ENCODE peak calls at places on chromosomes 16 and 17, in ten cellular contexts. F is GM23338, M is HCT116, O is GM12878, D is stomach, Z is K562, R is transverse colon, P is spleen, A is prostate gland, E is Panc1. I is an unnamed sample.

GRCh38 chr17:80870401-80870800 is 121.2 kb upstream of the CHMP6 start:
- DNase-seq in D (no peak), A (no peak), O (no peak), P (peak; percentile 40), M (no peak), R (no peak), F (no peak), Z (no peak), E (no peak), I (peak; percentile 24)

GRCh38 chr17:31392002-31392855 is 754 bp downstream of the RAB11FIP4 start:
- DNase-seq in P (peak; percentile 68), O (no peak), R (no peak), Z (no peak), M (no peak), F (peak; percentile 28), E (no peak), A (no peak), D (peak; percentile 20), I (no peak)

GRCh38 chr17:385195-385835 is 32.7 kb upstream of the RPH3AL start:
- DNase-seq in D (peak; percentile 48), P (peak; percentile 83), A (no peak), O (no peak), F (peak; percentile 66), R (peak; percentile 42), E (no peak), Z (peak; percentile 64), M (no peak), I (peak; percentile 83)

GRCh38 chr16:10971560-10971961 is 27.2 kb downstream of the CLEC16A start:
- DNase-seq in E (peak; percentile 41), O (no peak), F (peak; percentile 91), P (no peak), R (peak; percentile 31), M (peak; percentile 47), Z (peak; percentile 40), D (no peak), A (peak; percentile 75), I (peak; percentile 76)

GRCh38 chr17:41654134-41654907 is 29.9 kb upstream of the KRT17 start:
- DNase-seq in E (no peak), M (peak; percentile 69), O (no peak), D (peak; percentile 94), Z (no peak), R (peak; percentile 95), F (peak; percentile 45), A (peak; percentile 95), P (peak; percentile 64), I (no peak)

GRCh38 chr17:40373324-40373723 is 8.8 kb upstream of the GJD3 start:
- DNase-seq in E (no peak), R (no peak), F (no peak), M (no peak), P (no peak), D (no peak), Z (no peak), O (no peak), A (no peak), I (no peak)

GRCh38 chr16:8048433-8048832 is 541.9 kb downstream of the TMEM114 start:
- DNase-seq in A (no peak), D (no peak), P (no peak), O (no peak), M (no peak), R (no peak), E (no peak), Z (no peak), F (no peak), I (no peak)

GRCh38 chr16:17983114-17983513 is 353.4 kb downstream of the NPIPA8 start:
- DNase-seq in F (no peak), Z (no peak), O (no peak), A (no peak), D (no peak), M (no peak), E (no peak), P (no peak), R (no peak), I (no peak)

GRCh38 chr17:44221072-44221861 is 1.8 kb upstream of the UBTF start:
- DNase-seq in E (no peak), A (peak; percentile 67), R (peak; percentile 79), D (peak; percentile 82), O (no peak), P (peak; percentile 93), F (peak; percentile 90), Z (peak; percentile 67), M (no peak), I (peak; percentile 90)

GRCh38 chr17:45248132-45248936 is 13.6 kb downstream of the SPATA32 start:
- DNase-seq in Z (peak; percentile 84), D (peak; percentile 76), E (no peak), R (peak; percentile 83), M (no peak), A (peak; percentile 51), F (peak; percentile 85), O (no peak), P (peak; percentile 96), I (no peak)
- H3K27ac ChIP-seq in Z (peak overlapping the region; percentile 78), D (peak overlapping the region; percentile 85), E (peak overlapping the region; percentile 84), R (peak overlapping the region; percentile 90), M (peak overlapping the region; percentile 94), A (peak overlapping the region; percentile 92), F (peak overlapping the region; percentile 94), O (peak overlapping the region; percentile 98), P (peak overlapping the region; percentile 87), I (peak overlapping the region; percentile 50)

GRCh38 chr17:9174779-9175574 is 153.7 kb downstream of the NTN1 start:
- DNase-seq in R (no peak), Z (no peak), P (no peak), F (no peak), A (no peak), M (no peak), D (peak; percentile 56), O (no peak), E (no peak), I (no peak)
- H3K4me1 ChIP-seq in R (no peaks in the 10 kb centered on the region), Z (no peaks in the 10 kb centered on the region), P (no peaks in the 10 kb centered on the region), F (peaks cover 14% of the 10 kb centered on the region), A (no peaks in the 10 kb centered on the region), M (no peaks in the 10 kb centered on the region), D (peaks cover 12% of the 10 kb centered on the region), O (no peaks in the 10 kb centered on the region), E (no peaks in the 10 kb centered on the region), I (peaks cover 13% of the 10 kb centered on the region)

DNA sequence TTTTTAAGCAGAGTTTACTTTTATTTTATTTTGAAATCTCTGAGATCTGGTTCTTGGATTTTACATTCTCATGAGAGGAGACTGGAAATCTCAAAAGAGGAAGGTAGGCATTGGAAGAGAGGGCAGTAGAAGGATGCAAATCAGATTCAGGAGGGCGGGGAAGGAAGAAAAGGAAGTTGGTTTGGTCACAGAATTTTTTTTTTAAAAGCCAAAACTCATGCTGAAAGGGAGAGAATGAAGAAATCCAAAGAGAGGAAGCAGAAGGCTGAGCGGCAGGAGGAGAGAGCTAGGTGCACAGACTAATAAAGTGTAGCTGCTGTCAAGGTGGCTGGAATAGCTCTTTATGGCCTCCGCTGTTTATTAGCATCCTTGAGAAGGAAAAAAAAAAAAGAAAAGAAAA is 194.4 kb downstream of the ZFHX3 start:
- DNase-seq in R (no peak), F (no peak), O (no peak), D (no peak), P (no peak), Z (no peak), M (no peak), E (no peak), A (no peak), I (no peak)
- TF ChIP-seq POLR2AphosphoS5 in R (no peak), F (no peak), O (no peak), D (no peak), P (no peak), Z (no peak), M (no peak), E (no peak), A (no peak), I (no peak)

GRCh38 chr16:68490829-68491575 is 42.7 kb upstream of the SMPD3 start:
- DNase-seq in M (peak; percentile 74), Z (no peak), E (peak; percentile 52), O (no peak), F (peak; percentile 28), D (peak; percentile 90), A (peak; percentile 79), R (peak; percentile 80), P (no peak), I (no peak)

GRCh38 chr16:68492151-68492500 is 43.8 kb upstream of the SMPD3 start:
- DNase-seq in O (no peak), A (no peak), F (no peak), Z (no peak), P (peak; percentile 64), E (no peak), M (no peak), R (no peak), D (no peak), I (no peak)

GRCh38 chr16:68491576-68491950 is 43.3 kb upstream of the SMPD3 start:
- DNase-seq in F (no peak), M (no peak), A (no peak), D (no peak), P (no peak), R (no peak), E (no peak), Z (no peak), O (no peak), I (no peak)

GRCh38 chr16:68488559-68488958 is 40.3 kb upstream of the SMPD3 start:
- DNase-seq in R (no peak), M (no peak), A (no peak), F (no peak), E (no peak), O (no peak), D (no peak), Z (peak; percentile 17), P (no peak), I (no peak)

GRCh38 chr16:68490358-68490757 is 42.0 kb upstream of the SMPD3 start:
- DNase-seq in A (no peak), F (no peak), D (no peak), O (no peak), E (no peak), P (no peak), M (no peak), Z (no peak), R (no peak), I (no peak)
- H3K27ac ChIP-seq in A (no peak overlapping the region), F (no peak overlapping the region), D (peak overlapping the region; percentile 88), O (no peak overlapping the region), E (no peak overlapping the region), P (no peak overlapping the region), M (no peak overlapping the region), Z (no peak overlapping the region), R (no peak overlapping the region), I (no peak overlapping the region)

GRCh38 chr17:9670596-9670995 is 25.3 kb downstream of the USP43 start:
- DNase-seq in M (no peak), Z (no peak), A (no peak), E (no peak), R (no peak), F (peak; percentile 13), O (no peak), D (no peak), P (no peak), I (no peak)

GRCh38 chr17:9669551-9670008 is 24.3 kb downstream of the USP43 start:
- DNase-seq in Z (no peak), E (no peak), O (no peak), M (no peak), A (peak; percentile 57), D (peak; percentile 29), P (no peak), F (no peak), R (no peak), I (no peak)

GRCh38 chr17:9671559-9671958 is 26.2 kb downstream of the USP43 start:
- DNase-seq in A (no peak), D (no peak), Z (no peak), F (no peak), R (no peak), O (no peak), M (no peak), P (no peak), E (no peak), I (no peak)

GRCh38 chr17:9668532-9668931 is 23.2 kb downstream of the USP43 start:
- DNase-seq in A (no peak), P (no peak), F (no peak), R (no peak), O (no peak), D (no peak), E (no peak), Z (no peak), M (no peak), I (no peak)

GRCh38 chr17:9666461-9667050 is 21.2 kb downstream of the USP43 start:
- DNase-seq in E (no peak), M (no peak), D (no peak), A (no peak), P (no peak), F (no peak), R (no peak), O (no peak), Z (no peak), I (no peak)
- H3K4me1 ChIP-seq in E (no peaks in the 10 kb centered on the region), M (no peaks in the 10 kb centered on the region), D (no peaks in the 10 kb centered on the region), A (no peaks in the 10 kb centered on the region), P (no peaks in the 10 kb centered on the region), F (peaks cover 6% of the 10 kb centered on the region), R (no peaks in the 10 kb centered on the region), O (no peaks in the 10 kb centered on the region), Z (no peaks in the 10 kb centered on the region), I (no peaks in the 10 kb centered on the region)